ENCODE peak calls at places on chromosomes 1 and 21, in nine cellular contexts. One of them, this sample, is unnamed.

GRCh38 chr1:41241748-41242644 is at the start of gene SCMH1:
- DNase-seq in dorsolateral prefrontal cortex: peak; percentile 64
- DNase-seq in spleen: peak; percentile 90
- DNase-seq in left lung: peak; percentile 39
- DNase-seq in transverse colon: peak; percentile 56
- DNase-seq in pancreas: peak; percentile 79
- DNase-seq in CD8-positive, alpha-beta T cell: peak; percentile 43
- DNase-seq in esophagus muscularis mucosa: no peak
- DNase-seq in bronchial epithelial cell: no peak
- DNase-seq in this sample: no peak

GRCh38 chr21:24204641-24205040 is 1402.6 kb downstream of the MRPL39 start:
- DNase-seq in dorsolateral prefrontal cortex: no peak
- DNase-seq in spleen: no peak
- DNase-seq in left lung: no peak
- DNase-seq in transverse colon: no peak
- DNase-seq in pancreas: no peak
- DNase-seq in CD8-positive, alpha-beta T cell: no peak
- DNase-seq in esophagus muscularis mucosa: no peak
- DNase-seq in bronchial epithelial cell: no peak
- DNase-seq in this sample: no peak

GRCh38 chr1:16915627-16915973 is 6.1 kb upstream of the CROCC start:
- DNase-seq in dorsolateral prefrontal cortex: peak; percentile 57
- DNase-seq in spleen: peak; percentile 69
- DNase-seq in left lung: peak; percentile 25
- DNase-seq in transverse colon: no peak
- DNase-seq in pancreas: peak; percentile 29
- DNase-seq in CD8-positive, alpha-beta T cell: no peak
- DNase-seq in esophagus muscularis mucosa: no peak
- DNase-seq in bronchial epithelial cell: no peak
- DNase-seq in this sample: no peak

GRCh38 chr1:56570924-56571372 is 8.4 kb downstream of the PLPP3 start:
- DNase-seq in dorsolateral prefrontal cortex: no peak
- DNase-seq in spleen: no peak
- DNase-seq in left lung: no peak
- DNase-seq in transverse colon: no peak
- DNase-seq in pancreas: no peak
- DNase-seq in CD8-positive, alpha-beta T cell: no peak
- DNase-seq in esophagus muscularis mucosa: no peak
- DNase-seq in bronchial epithelial cell: peak; percentile 70
- DNase-seq in this sample: peak; percentile 71

GRCh38 chr1:214111796-214112195 is 124.0 kb downstream of the PROX1 start:
- DNase-seq in dorsolateral prefrontal cortex: no peak
- DNase-seq in spleen: peak; percentile 72
- DNase-seq in left lung: no peak
- DNase-seq in transverse colon: no peak
- DNase-seq in pancreas: no peak
- DNase-seq in CD8-positive, alpha-beta T cell: no peak
- DNase-seq in esophagus muscularis mucosa: no peak
- DNase-seq in bronchial epithelial cell: no peak
- DNase-seq in this sample: no peak

GRCh38 chr1:171935664-171936063 is 94.4 kb downstream of the DNM3 start:
- DNase-seq in dorsolateral prefrontal cortex: no peak
- DNase-seq in spleen: no peak
- DNase-seq in left lung: no peak
- DNase-seq in transverse colon: no peak
- DNase-seq in pancreas: no peak
- DNase-seq in CD8-positive, alpha-beta T cell: no peak
- DNase-seq in esophagus muscularis mucosa: no peak
- DNase-seq in bronchial epithelial cell: peak; percentile 17
- DNase-seq in this sample: no peak

GRCh38 chr1:173393655-173393993 is 83.5 kb upstream of the PRDX6 start:
- DNase-seq in dorsolateral prefrontal cortex: no peak
- DNase-seq in spleen: no peak
- DNase-seq in left lung: no peak
- DNase-seq in transverse colon: no peak
- DNase-seq in pancreas: no peak
- DNase-seq in CD8-positive, alpha-beta T cell: no peak
- DNase-seq in esophagus muscularis mucosa: no peak
- DNase-seq in bronchial epithelial cell: no peak
- DNase-seq in this sample: no peak

GRCh38 chr1:156705321-156705917 is at the start of gene CRABP2:
- DNase-seq in dorsolateral prefrontal cortex: peak; percentile 45
- DNase-seq in spleen: peak; percentile 78
- DNase-seq in left lung: peak; percentile 39
- DNase-seq in transverse colon: peak; percentile 20
- DNase-seq in pancreas: peak; percentile 75
- DNase-seq in CD8-positive, alpha-beta T cell: no peak
- DNase-seq in esophagus muscularis mucosa: no peak
- DNase-seq in bronchial epithelial cell: no peak
- DNase-seq in this sample: no peak

GRCh38 chr1:169814265-169814664 is 19.6 kb upstream of the METTL18 start:
- DNase-seq in dorsolateral prefrontal cortex: no peak
- DNase-seq in spleen: no peak
- DNase-seq in left lung: no peak
- DNase-seq in transverse colon: no peak
- DNase-seq in pancreas: no peak
- DNase-seq in CD8-positive, alpha-beta T cell: no peak
- DNase-seq in esophagus muscularis mucosa: no peak
- DNase-seq in bronchial epithelial cell: no peak
- DNase-seq in this sample: no peak

GRCh38 chr1:8467308-8467707 is 149.4 kb downstream of the SLC45A1 start:
- DNase-seq in dorsolateral prefrontal cortex: no peak
- DNase-seq in spleen: no peak
- DNase-seq in left lung: no peak
- DNase-seq in transverse colon: no peak
- DNase-seq in pancreas: no peak
- DNase-seq in CD8-positive, alpha-beta T cell: no peak
- DNase-seq in esophagus muscularis mucosa: no peak
- DNase-seq in bronchial epithelial cell: no peak
- DNase-seq in this sample: no peak

GRCh38 chr1:1246601-1247340 is at the start of gene C1QTNF12:
- DNase-seq in dorsolateral prefrontal cortex: no peak
- DNase-seq in spleen: no peak
- DNase-seq in left lung: no peak
- DNase-seq in transverse colon: no peak
- DNase-seq in pancreas: peak; percentile 58
- DNase-seq in CD8-positive, alpha-beta T cell: no peak
- DNase-seq in esophagus muscularis mucosa: no peak
- DNase-seq in bronchial epithelial cell: no peak
- DNase-seq in this sample: no peak

GRCh38 chr1:115237507-115237906 is 100.5 kb downstream of the NGF start:
- DNase-seq in dorsolateral prefrontal cortex: no peak
- DNase-seq in spleen: no peak
- DNase-seq in left lung: no peak
- DNase-seq in transverse colon: no peak
- DNase-seq in pancreas: no peak
- DNase-seq in CD8-positive, alpha-beta T cell: no peak
- DNase-seq in esophagus muscularis mucosa: no peak
- DNase-seq in bronchial epithelial cell: peak; percentile 39
- DNase-seq in this sample: no peak

GRCh38 chr1:13762642-13763041 is 62.7 kb downstream of the PRDM2 start:
- DNase-seq in dorsolateral prefrontal cortex: no peak
- DNase-seq in spleen: no peak
- DNase-seq in left lung: no peak
- DNase-seq in transverse colon: no peak
- DNase-seq in pancreas: no peak
- DNase-seq in CD8-positive, alpha-beta T cell: no peak
- DNase-seq in esophagus muscularis mucosa: no peak
- DNase-seq in bronchial epithelial cell: no peak
- DNase-seq in this sample: no peak
- H3K4me3 ChIP-seq in dorsolateral prefrontal cortex: no peak overlapping the region
- H3K4me3 ChIP-seq in spleen: no peak overlapping the region
- H3K4me3 ChIP-seq in left lung: no peak overlapping the region
- H3K4me3 ChIP-seq in transverse colon: no peak overlapping the region
- H3K4me3 ChIP-seq in pancreas: no peak overlapping the region
- H3K4me3 ChIP-seq in CD8-positive, alpha-beta T cell: no peak overlapping the region
- H3K4me3 ChIP-seq in esophagus muscularis mucosa: no peak overlapping the region
- H3K4me3 ChIP-seq in bronchial epithelial cell: no peak overlapping the region
- H3K4me3 ChIP-seq in this sample: no peak overlapping the region

GRCh38 chr1:44292641-44293040 is 62.4 kb downstream of the ERI3 start:
- DNase-seq in dorsolateral prefrontal cortex: no peak
- DNase-seq in spleen: no peak
- DNase-seq in left lung: no peak
- DNase-seq in transverse colon: no peak
- DNase-seq in pancreas: no peak
- DNase-seq in CD8-positive, alpha-beta T cell: no peak
- DNase-seq in esophagus muscularis mucosa: no peak
- DNase-seq in bronchial epithelial cell: no peak
- DNase-seq in this sample: no peak

GRCh38 chr1:44294588-44295007 is 60.5 kb downstream of the ERI3 start:
- DNase-seq in dorsolateral prefrontal cortex: peak; percentile 67
- DNase-seq in spleen: no peak
- DNase-seq in left lung: peak; percentile 49
- DNase-seq in transverse colon: peak; percentile 64
- DNase-seq in pancreas: no peak
- DNase-seq in CD8-positive, alpha-beta T cell: no peak
- DNase-seq in esophagus muscularis mucosa: no peak
- DNase-seq in bronchial epithelial cell: no peak
- DNase-seq in this sample: no peak

GRCh38 chr1:44296067-44296466 is 59.0 kb downstream of the ERI3 start:
- DNase-seq in dorsolateral prefrontal cortex: no peak
- DNase-seq in spleen: no peak
- DNase-seq in left lung: no peak
- DNase-seq in transverse colon: no peak
- DNase-seq in pancreas: no peak
- DNase-seq in CD8-positive, alpha-beta T cell: no peak
- DNase-seq in esophagus muscularis mucosa: no peak
- DNase-seq in bronchial epithelial cell: no peak
- DNase-seq in this sample: no peak

GRCh38 chr1:44296794-44297193 is 58.3 kb downstream of the ERI3 start:
- DNase-seq in dorsolateral prefrontal cortex: no peak
- DNase-seq in spleen: no peak
- DNase-seq in left lung: no peak
- DNase-seq in transverse colon: no peak
- DNase-seq in pancreas: no peak
- DNase-seq in CD8-positive, alpha-beta T cell: no peak
- DNase-seq in esophagus muscularis mucosa: no peak
- DNase-seq in bronchial epithelial cell: no peak
- DNase-seq in this sample: no peak

GRCh38 chr1:44293761-44294315 is 61.2 kb downstream of the ERI3 start:
- DNase-seq in dorsolateral prefrontal cortex: no peak
- DNase-seq in spleen: no peak
- DNase-seq in left lung: no peak
- DNase-seq in transverse colon: peak; percentile 53
- DNase-seq in pancreas: peak; percentile 86
- DNase-seq in CD8-positive, alpha-beta T cell: no peak
- DNase-seq in esophagus muscularis mucosa: no peak
- DNase-seq in bronchial epithelial cell: no peak
- DNase-seq in this sample: peak; percentile 79
- TF ChIP-seq CTCF in dorsolateral prefrontal cortex: no peak
- TF ChIP-seq CTCF in spleen: no peak
- TF ChIP-seq CTCF in left lung: no peak
- TF ChIP-seq CTCF in transverse colon: no peak
- TF ChIP-seq CTCF in pancreas: peak; percentile 18
- TF ChIP-seq CTCF in CD8-positive, alpha-beta T cell: no peak
- TF ChIP-seq CTCF in esophagus muscularis mucosa: no peak
- TF ChIP-seq CTCF in bronchial epithelial cell: no peak
- TF ChIP-seq CTCF in this sample: peak; percentile 33

DNA sequence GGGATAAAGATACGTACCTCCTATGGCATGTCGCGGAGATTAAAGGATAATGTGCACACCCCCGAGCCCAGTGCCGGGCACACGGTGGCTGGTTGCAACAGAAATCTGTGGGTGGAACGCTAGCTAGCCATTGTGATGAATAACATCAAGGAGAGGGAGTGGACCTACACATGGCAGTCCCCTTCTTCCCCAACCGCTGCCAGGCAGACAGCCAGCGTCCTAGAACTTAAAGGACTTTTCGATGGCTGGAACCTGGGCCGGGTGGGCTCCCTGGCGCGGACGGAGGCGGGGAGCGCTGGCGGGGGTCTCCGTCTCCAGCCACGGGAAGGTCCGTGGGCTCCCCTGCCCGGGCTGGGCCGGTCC is 334 bp upstream of the CACHD1 start:
- DNase-seq in dorsolateral prefrontal cortex: no peak
- DNase-seq in spleen: no peak
- DNase-seq in left lung: no peak
- DNase-seq in transverse colon: no peak
- DNase-seq in pancreas: no peak
- DNase-seq in CD8-positive, alpha-beta T cell: no peak
- DNase-seq in esophagus muscularis mucosa: peak; percentile 86
- DNase-seq in bronchial epithelial cell: peak; percentile 26
- DNase-seq in this sample: no peak
- H3K4me3 ChIP-seq in dorsolateral prefrontal cortex: peak overlapping the region; percentile 69
- H3K4me3 ChIP-seq in spleen: peak overlapping the region; percentile 71
- H3K4me3 ChIP-seq in left lung: peak overlapping the region; percentile 60
- H3K4me3 ChIP-seq in transverse colon: peak overlapping the region; percentile 69
- H3K4me3 ChIP-seq in pancreas: peak overlapping the region; percentile 79
- H3K4me3 ChIP-seq in CD8-positive, alpha-beta T cell: peak overlapping the region; percentile 65
- H3K4me3 ChIP-seq in esophagus muscularis mucosa: peak overlapping the region; percentile 84
- H3K4me3 ChIP-seq in bronchial epithelial cell: peak overlapping the region; percentile 63
- H3K4me3 ChIP-seq in this sample: peak overlapping the region; percentile 51

GRCh38 chr1:228543396-228543795 is 56.2 kb downstream of the RNF187 start:
- DNase-seq in dorsolateral prefrontal cortex: no peak
- DNase-seq in spleen: peak; percentile 9
- DNase-seq in left lung: no peak
- DNase-seq in transverse colon: no peak
- DNase-seq in pancreas: peak; percentile 35
- DNase-seq in CD8-positive, alpha-beta T cell: no peak
- DNase-seq in esophagus muscularis mucosa: no peak
- DNase-seq in bronchial epithelial cell: no peak
- DNase-seq in this sample: no peak

GRCh38 chr1:228541725-228542124 is 54.5 kb downstream of the RNF187 start:
- DNase-seq in dorsolateral prefrontal cortex: no peak
- DNase-seq in spleen: no peak
- DNase-seq in left lung: no peak
- DNase-seq in transverse colon: no peak
- DNase-seq in pancreas: no peak
- DNase-seq in CD8-positive, alpha-beta T cell: no peak
- DNase-seq in esophagus muscularis mucosa: no peak
- DNase-seq in bronchial epithelial cell: no peak
- DNase-seq in this sample: no peak

GRCh38 chr1:228542981-228543380 is 55.8 kb downstream of the RNF187 start:
- DNase-seq in dorsolateral prefrontal cortex: no peak
- DNase-seq in spleen: peak; percentile 3
- DNase-seq in left lung: no peak
- DNase-seq in transverse colon: no peak
- DNase-seq in pancreas: peak; percentile 1
- DNase-seq in CD8-positive, alpha-beta T cell: no peak
- DNase-seq in esophagus muscularis mucosa: no peak
- DNase-seq in bronchial epithelial cell: no peak
- DNase-seq in this sample: no peak

GRCh38 chr1:228544021-228544850 is 57.1 kb downstream of the RNF187 start:
- DNase-seq in dorsolateral prefrontal cortex: no peak
- DNase-seq in spleen: peak; percentile 22
- DNase-seq in left lung: no peak
- DNase-seq in transverse colon: no peak
- DNase-seq in pancreas: peak; percentile 13
- DNase-seq in CD8-positive, alpha-beta T cell: no peak
- DNase-seq in esophagus muscularis mucosa: no peak
- DNase-seq in bronchial epithelial cell: peak; percentile 49
- DNase-seq in this sample: no peak

DNA sequence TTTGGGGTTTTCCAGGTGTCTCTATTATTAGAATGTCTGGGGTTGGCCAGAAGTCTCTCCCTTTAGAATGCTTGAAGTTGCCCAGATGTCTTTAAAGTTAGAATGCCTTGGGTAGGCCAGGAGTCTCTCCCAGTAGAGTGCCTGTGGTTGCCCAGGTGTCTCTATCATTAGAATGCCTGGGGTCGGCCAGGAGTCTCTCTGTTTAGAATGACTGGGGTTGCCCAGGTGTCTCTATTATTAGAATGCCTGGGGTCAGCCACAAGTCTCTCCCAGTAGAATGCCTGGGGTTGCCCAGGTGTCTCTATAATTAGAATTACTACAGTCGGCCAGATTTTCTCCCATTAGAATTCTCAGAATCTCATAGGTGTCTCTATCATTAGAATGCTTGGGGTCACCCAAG is 55.2 kb downstream of the RNF187 start:
- DNase-seq in dorsolateral prefrontal cortex: no peak
- DNase-seq in spleen: peak; percentile 2
- DNase-seq in left lung: no peak
- DNase-seq in transverse colon: no peak
- DNase-seq in pancreas: peak; percentile 1
- DNase-seq in CD8-positive, alpha-beta T cell: no peak
- DNase-seq in esophagus muscularis mucosa: no peak
- DNase-seq in bronchial epithelial cell: no peak
- DNase-seq in this sample: no peak
- TF ChIP-seq CTCF in dorsolateral prefrontal cortex: no peak
- TF ChIP-seq CTCF in spleen: no peak
- TF ChIP-seq CTCF in left lung: no peak
- TF ChIP-seq CTCF in transverse colon: no peak
- TF ChIP-seq CTCF in pancreas: no peak
- TF ChIP-seq CTCF in CD8-positive, alpha-beta T cell: no peak
- TF ChIP-seq CTCF in esophagus muscularis mucosa: no peak
- TF ChIP-seq CTCF in bronchial epithelial cell: no peak
- TF ChIP-seq CTCF in this sample: no peak